ENCODE peak calls at places on chromosomes 7 and 10, in four cellular contexts. N is IMR-90, S is MM.1S, F is A549. Z is an unnamed sample.

GRCh38 chr7:2051708-2052656 is 180.8 kb downstream of the MAD1L1 start:
- DNase-seq in S (no peak), N (no peak), F (no peak), Z (no peak)

GRCh38 chr7:131186816-131187215 is 140.9 kb upstream of the MKLN1 start:
- DNase-seq in S (no peak), N (no peak), F (no peak), Z (no peak)

GRCh38 chr10:811379-811778 is 120.1 kb downstream of the LARP4B start:
- DNase-seq in F (no peak), N (no peak), S (no peak), Z (no peak)

GRCh38 chr10:133187091-133187905 is 27.3 kb downstream of the KNDC1 start:
- DNase-seq in F (no peak), N (no peak), S (no peak), Z (no peak)

GRCh38 chr10:14658331-14659122 is 116.2 kb downstream of the FAM107B start:
- DNase-seq in S (no peak), F (peak; percentile 95), N (peak; percentile 94), Z (no peak)

GRCh38 chr10:34723746-34724145 is 91.3 kb downstream of the PARD3 start:
- DNase-seq in S (peak; percentile 78), N (peak; percentile 78), F (peak; percentile 54), Z (no peak)

GRCh38 chr7:87413029-87413428 is 62.5 kb downstream of the ABCB4 start:
- DNase-seq in F (no peak), S (no peak), N (peak; percentile 82), Z (no peak)

GRCh38 chr7:41421056-41421455 is 281.8 kb downstream of the INHBA start:
- DNase-seq in S (no peak), N (no peak), F (no peak), Z (no peak)

GRCh38 chr10:3397846-3398245 is 225.3 kb upstream of the PITRM1 start:
- DNase-seq in S (no peak), F (no peak), N (no peak), Z (no peak)

GRCh38 chr10:78524941-78525340 is 491.3 kb downstream of the RPS24 start:
- DNase-seq in S (no peak), N (no peak), F (no peak), Z (no peak)

GRCh38 chr7:118182618-118183253 is 1.2 kb upstream of the LSM8 start:
- DNase-seq in S (no peak), N (no peak), F (no peak), Z (no peak)

GRCh38 chr10:76937056-76937665 is 700.4 kb downstream of the KCNMA1 start:
- DNase-seq in F (no peak), N (no peak), S (no peak), Z (no peak)
- H3K4me1 ChIP-seq in F (no peaks in the 10 kb centered on the region), N (no peaks in the 10 kb centered on the region), S (no peaks in the 10 kb centered on the region), Z (no peaks in the 10 kb centered on the region)

GRCh38 chr7:138024334-138024691 is 22.4 kb upstream of the CREB3L2 start:
- DNase-seq in S (no peak), F (no peak), N (no peak), Z (no peak)

GRCh38 chr7:138029126-138029525 is 27.2 kb upstream of the CREB3L2 start:
- DNase-seq in N (no peak), F (no peak), S (no peak), Z (no peak)

GRCh38 chr7:138024765-138025164 is 22.9 kb upstream of the CREB3L2 start:
- DNase-seq in S (no peak), N (no peak), F (no peak), Z (no peak)

GRCh38 chr7:138025215-138026186 is 23.6 kb upstream of the CREB3L2 start:
- DNase-seq in N (no peak), F (no peak), S (peak; percentile 59), Z (no peak)

DNA sequence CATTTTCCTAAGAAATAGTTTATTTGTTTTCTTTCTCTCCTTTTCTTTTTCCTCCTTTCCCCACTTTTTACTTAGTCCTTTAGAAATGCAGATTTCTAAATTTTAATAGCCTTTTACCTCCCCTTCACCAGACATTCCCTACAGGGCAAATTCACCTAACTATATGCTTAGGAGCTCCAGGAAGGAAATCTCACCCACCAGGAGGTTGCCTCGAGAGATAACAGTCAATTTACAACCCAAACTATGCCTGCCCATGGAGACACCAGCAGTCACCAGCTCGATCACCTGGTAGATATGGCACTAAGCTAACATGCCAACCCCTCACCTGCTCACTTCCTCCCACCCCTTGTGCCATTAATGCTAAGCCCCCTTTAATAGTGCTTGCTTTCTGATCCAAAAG is 25.2 kb upstream of the CREB3L2 start:
- DNase-seq in S (no peak), N (no peak), F (no peak), Z (no peak)
- H3K27ac ChIP-seq in S (peak overlapping the region; percentile 91), N (no peak overlapping the region), F (no peak overlapping the region), Z (no peak overlapping the region)

GRCh38 chr10:70832852-70833542 is 17.2 kb downstream of the SGPL1 start:
- DNase-seq in N (peak; percentile 93), S (no peak), F (no peak), Z (no peak)

GRCh38 chr10:70829543-70829942 is 13.8 kb downstream of the SGPL1 start:
- DNase-seq in S (no peak), N (no peak), F (no peak), Z (no peak)

GRCh38 chr10:70828923-70829322 is 13.2 kb downstream of the SGPL1 start:
- DNase-seq in S (no peak), F (no peak), N (no peak), Z (no peak)

GRCh38 chr10:70832236-70832635 is 16.5 kb downstream of the SGPL1 start:
- DNase-seq in N (no peak), F (no peak), S (no peak), Z (no peak)

DNA sequence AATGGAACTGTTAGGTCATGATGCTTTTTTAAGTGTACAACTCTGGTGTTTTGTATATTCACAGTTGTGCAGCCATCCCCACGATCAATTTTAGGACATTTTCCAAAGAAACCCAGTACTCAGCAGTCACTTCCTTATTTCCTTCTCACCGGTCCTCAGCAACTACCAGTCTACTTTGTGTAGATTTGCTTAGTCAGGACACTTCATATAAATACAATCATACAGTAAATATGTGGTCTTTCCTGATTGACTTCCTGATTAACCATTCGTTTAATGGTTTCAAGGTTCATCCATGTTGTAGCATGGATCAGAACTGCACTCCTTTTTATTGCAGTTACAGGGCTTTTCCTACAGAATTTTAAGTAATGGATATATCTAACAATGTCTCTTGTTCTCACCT is 14.4 kb downstream of the SGPL1 start:
- DNase-seq in S (no peak), F (no peak), N (no peak), Z (no peak)
- H3K4me1 ChIP-seq in S (no peaks in the 10 kb centered on the region), F (peaks cover 15% of the 10 kb centered on the region), N (peaks cover 26% of the 10 kb centered on the region), Z (no peaks in the 10 kb centered on the region)

DNA sequence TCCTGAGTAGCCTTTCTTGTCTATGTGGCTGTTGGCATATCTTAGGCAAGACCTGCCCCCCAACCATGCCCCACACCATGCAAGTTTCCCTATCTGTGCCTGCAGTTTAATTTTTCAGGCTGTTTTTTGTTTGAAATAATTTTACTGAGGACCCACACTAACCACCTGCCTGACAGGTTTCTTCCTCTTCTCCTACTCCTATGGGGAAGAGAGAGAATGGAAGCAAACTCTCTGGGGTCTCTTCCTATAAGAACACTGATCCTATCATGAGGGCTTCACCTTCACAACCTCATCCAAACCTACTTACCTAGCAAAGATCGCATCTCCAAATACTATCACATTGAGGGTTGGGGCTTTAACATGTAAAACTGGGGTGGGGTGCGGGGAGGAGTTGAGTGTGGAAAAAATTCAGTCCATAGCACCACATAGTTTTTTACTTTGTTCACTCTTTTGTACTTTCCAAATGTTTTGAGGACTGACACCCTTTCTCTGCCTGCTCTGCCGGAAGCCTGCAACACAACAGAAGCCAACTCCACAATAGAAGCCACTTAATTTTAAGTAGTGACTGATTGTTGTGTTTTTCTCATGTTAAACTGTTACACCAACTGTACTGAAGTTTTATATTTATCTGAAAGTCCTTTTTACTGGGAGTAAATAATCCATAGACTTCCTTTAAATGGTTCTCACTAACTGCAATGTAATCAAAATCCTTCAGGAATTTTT is 67.2 kb upstream of the CSTF2T start:
- DNase-seq in F (no peak), N (no peak), S (no peak), Z (no peak)
- H3K27ac ChIP-seq in F (no peak overlapping the region), N (no peak overlapping the region), S (no peak overlapping the region), Z (no peak overlapping the region)